ENCODE peak calls at places on chromosome 3, in four cellular contexts. One of them, this sample, is unnamed.

GRCh38 chr3:148020880-148021279 is 611.7 kb downstream of the ZIC1 start:
- DNase-seq in thyroid gland: no peak
- DNase-seq in brain microvascular endothelial cell: no peak
- DNase-seq in foreskin fibroblast: no peak
- DNase-seq in this sample: no peak

GRCh38 chr3:44648564-44649229 is at the start of gene ZNF35:
- DNase-seq in thyroid gland: peak
- DNase-seq in brain microvascular endothelial cell: peak
- DNase-seq in foreskin fibroblast: peak
- DNase-seq in this sample: peak

GRCh38 chr3:161559177-161559998 is 62.8 kb downstream of the OTOL1 start:
- DNase-seq in thyroid gland: peak
- DNase-seq in brain microvascular endothelial cell: peak
- DNase-seq in foreskin fibroblast: peak
- DNase-seq in this sample: no peak

GRCh38 chr3:108123326-108123725 is 32.5 kb upstream of the CD47 start:
- DNase-seq in thyroid gland: no peak
- DNase-seq in brain microvascular endothelial cell: no peak
- DNase-seq in foreskin fibroblast: no peak
- DNase-seq in this sample: no peak

GRCh38 chr3:108239082-108239481 is 16.9 kb upstream of the IFT57 start:
- DNase-seq in thyroid gland: no peak
- DNase-seq in brain microvascular endothelial cell: no peak
- DNase-seq in foreskin fibroblast: no peak
- DNase-seq in this sample: no peak

GRCh38 chr3:197528190-197528589 is 27.6 kb downstream of the BDH1 start:
- DNase-seq in thyroid gland: no peak
- DNase-seq in brain microvascular endothelial cell: no peak
- DNase-seq in foreskin fibroblast: no peak
- DNase-seq in this sample: no peak

GRCh38 chr3:106765342-106765741 is 611.9 kb upstream of the CCDC54 start:
- DNase-seq in thyroid gland: no peak
- DNase-seq in brain microvascular endothelial cell: peak
- DNase-seq in foreskin fibroblast: peak
- DNase-seq in this sample: no peak

GRCh38 chr3:112582242-112582874 is 20.5 kb downstream of the SLC35A5 start:
- DNase-seq in thyroid gland: peak
- DNase-seq in brain microvascular endothelial cell: peak
- DNase-seq in foreskin fibroblast: peak
- DNase-seq in this sample: no peak

GRCh38 chr3:153115326-153115725 is 46.7 kb upstream of the RAP2B start:
- DNase-seq in thyroid gland: no peak
- DNase-seq in brain microvascular endothelial cell: no peak
- DNase-seq in foreskin fibroblast: no peak
- DNase-seq in this sample: no peak

GRCh38 chr3:32321095-32321835 is 70.4 kb upstream of the CMTM7 start:
- DNase-seq in thyroid gland: peak
- DNase-seq in brain microvascular endothelial cell: peak
- DNase-seq in foreskin fibroblast: no peak
- DNase-seq in this sample: no peak

GRCh38 chr3:27073903-27074302 is 295.3 kb downstream of the NEK10 start:
- DNase-seq in thyroid gland: no peak
- DNase-seq in brain microvascular endothelial cell: no peak
- DNase-seq in foreskin fibroblast: no peak
- DNase-seq in this sample: no peak

GRCh38 chr3:164903820-164904451 is 174.4 kb downstream of the SI start:
- DNase-seq in thyroid gland: no peak
- DNase-seq in brain microvascular endothelial cell: no peak
- DNase-seq in foreskin fibroblast: no peak
- DNase-seq in this sample: no peak

GRCh38 chr3:187401861-187402260 is 33.7 kb downstream of the RTP4 start:
- DNase-seq in thyroid gland: no peak
- DNase-seq in brain microvascular endothelial cell: no peak
- DNase-seq in foreskin fibroblast: no peak
- DNase-seq in this sample: no peak

GRCh38 chr3:130760922-130761321 is 14.3 kb upstream of the PIK3R4 start:
- DNase-seq in thyroid gland: no peak
- DNase-seq in brain microvascular endothelial cell: no peak
- DNase-seq in foreskin fibroblast: peak
- DNase-seq in this sample: no peak

GRCh38 chr3:172591876-172592771 is 68.9 kb upstream of the TNFSF10 start:
- DNase-seq in thyroid gland: no peak
- DNase-seq in brain microvascular endothelial cell: peak
- DNase-seq in foreskin fibroblast: no peak
- DNase-seq in this sample: no peak

GRCh38 chr3:37620071-37620635 is 241.5 kb upstream of the CTDSPL start:
- DNase-seq in thyroid gland: no peak
- DNase-seq in brain microvascular endothelial cell: no peak
- DNase-seq in foreskin fibroblast: no peak
- DNase-seq in this sample: no peak

GRCh38 chr3:139686624-139687023 is 8.9 kb upstream of the NMNAT3 start:
- DNase-seq in thyroid gland: no peak
- DNase-seq in brain microvascular endothelial cell: no peak
- DNase-seq in foreskin fibroblast: no peak
- DNase-seq in this sample: no peak

GRCh38 chr3:21752749-21753347 is 1.8 kb upstream of the ZNF385D start:
- DNase-seq in thyroid gland: no peak
- DNase-seq in brain microvascular endothelial cell: peak
- DNase-seq in foreskin fibroblast: peak
- DNase-seq in this sample: peak

GRCh38 chr3:106839576-106840280 is 537.5 kb upstream of the CCDC54 start:
- DNase-seq in thyroid gland: no peak
- DNase-seq in brain microvascular endothelial cell: no peak
- DNase-seq in foreskin fibroblast: no peak
- DNase-seq in this sample: no peak

GRCh38 chr3:57963811-57964346 is 44.3 kb upstream of the FLNB start:
- DNase-seq in thyroid gland: no peak
- DNase-seq in brain microvascular endothelial cell: no peak
- DNase-seq in foreskin fibroblast: no peak
- DNase-seq in this sample: no peak

GRCh38 chr3:196292281-196292923 is 4.9 kb upstream of the PCYT1A start:
- DNase-seq in thyroid gland: no peak
- DNase-seq in brain microvascular endothelial cell: no peak
- DNase-seq in foreskin fibroblast: no peak
- DNase-seq in this sample: no peak

GRCh38 chr3:194935061-194935460 is 249.4 kb downstream of the FAM43A start:
- DNase-seq in thyroid gland: no peak
- DNase-seq in brain microvascular endothelial cell: no peak
- DNase-seq in foreskin fibroblast: no peak
- DNase-seq in this sample: no peak

GRCh38 chr3:185757176-185757575 is 67.7 kb downstream of the IGF2BP2 start:
- DNase-seq in thyroid gland: no peak
- DNase-seq in brain microvascular endothelial cell: no peak
- DNase-seq in foreskin fibroblast: no peak
- DNase-seq in this sample: no peak

GRCh38 chr3:177168431-177168830 is 28.9 kb downstream of the TBL1XR1 start:
- DNase-seq in thyroid gland: no peak
- DNase-seq in brain microvascular endothelial cell: no peak
- DNase-seq in foreskin fibroblast: no peak
- DNase-seq in this sample: no peak

GRCh38 chr3:50662408-50662807 is 12.3 kb upstream of the DOCK3 start:
- DNase-seq in thyroid gland: no peak
- DNase-seq in brain microvascular endothelial cell: no peak
- DNase-seq in foreskin fibroblast: no peak
- DNase-seq in this sample: no peak

GRCh38 chr3:123586131-123586530 is 1.3 kb upstream of the HACD2 start:
- DNase-seq in thyroid gland: peak
- DNase-seq in brain microvascular endothelial cell: peak
- DNase-seq in foreskin fibroblast: peak
- DNase-seq in this sample: peak

GRCh38 chr3:122510878-122511481 is 3.8 kb downstream of the KPNA1 start:
- DNase-seq in thyroid gland: no peak
- DNase-seq in brain microvascular endothelial cell: peak
- DNase-seq in foreskin fibroblast: no peak
- DNase-seq in this sample: no peak

GRCh38 chr3:168100777-168101492 is 5.2 kb upstream of the GOLIM4 start:
- DNase-seq in thyroid gland: no peak
- DNase-seq in brain microvascular endothelial cell: no peak
- DNase-seq in foreskin fibroblast: peak
- DNase-seq in this sample: no peak

GRCh38 chr3:100992086-100993033 is 861 bp downstream of the ABI3BP start:
- DNase-seq in thyroid gland: peak
- DNase-seq in brain microvascular endothelial cell: peak
- DNase-seq in foreskin fibroblast: no peak
- DNase-seq in this sample: no peak

GRCh38 chr3:48594431-48595049 is 589 bp downstream of the COL7A1 start:
- DNase-seq in thyroid gland: no peak
- DNase-seq in brain microvascular endothelial cell: no peak
- DNase-seq in foreskin fibroblast: peak
- DNase-seq in this sample: peak
- H3K4me3 ChIP-seq in thyroid gland: no peak
- H3K4me3 ChIP-seq in brain microvascular endothelial cell: peak
- H3K4me3 ChIP-seq in foreskin fibroblast: peak
- H3K4me3 ChIP-seq in this sample: peak

DNA sequence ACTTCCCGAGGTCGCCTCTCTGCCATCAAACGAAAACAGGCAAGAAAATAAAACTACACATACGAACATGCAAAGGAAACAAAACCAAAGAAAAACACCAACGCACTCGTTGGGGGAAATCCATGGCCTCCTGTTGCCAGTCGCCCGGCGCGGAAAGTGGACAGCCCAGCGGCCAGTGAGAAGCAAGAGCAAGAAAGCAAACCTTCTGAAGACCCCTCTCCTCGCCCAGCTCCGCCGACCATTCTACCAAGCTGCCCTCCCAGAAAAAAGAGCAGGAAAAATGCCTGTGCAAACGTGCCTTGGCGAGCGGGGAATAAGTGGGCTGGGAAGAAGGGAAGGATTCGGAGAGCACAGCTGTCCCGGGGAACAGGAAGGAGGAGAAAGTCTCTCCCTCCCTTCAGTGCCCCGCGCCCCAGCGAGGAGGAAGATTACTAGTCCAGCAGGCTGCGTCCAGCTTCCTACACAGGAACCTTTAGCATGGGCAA is 802 bp upstream of the NECTIN3 start:
- DNase-seq in thyroid gland: no peak
- DNase-seq in brain microvascular endothelial cell: peak
- DNase-seq in foreskin fibroblast: no peak
- DNase-seq in this sample: no peak
- TF ChIP-seq CTCF in thyroid gland: no peak
- TF ChIP-seq CTCF in brain microvascular endothelial cell: peak
- TF ChIP-seq CTCF in foreskin fibroblast: no peak
- TF ChIP-seq CTCF in this sample: no peak

GRCh38 chr3:179606534-179607085 is 2.0 kb downstream of the NDUFB5 start:
- DNase-seq in thyroid gland: no peak
- DNase-seq in brain microvascular endothelial cell: no peak
- DNase-seq in foreskin fibroblast: no peak
- DNase-seq in this sample: no peak
- H3K4me3 ChIP-seq in thyroid gland: no peak
- H3K4me3 ChIP-seq in brain microvascular endothelial cell: no peak
- H3K4me3 ChIP-seq in foreskin fibroblast: no peak
- H3K4me3 ChIP-seq in this sample: no peak

GRCh38 chr3:22887664-22888291 is 315.3 kb upstream of the UBE2E2 start:
- DNase-seq in thyroid gland: no peak
- DNase-seq in brain microvascular endothelial cell: peak
- DNase-seq in foreskin fibroblast: peak
- DNase-seq in this sample: no peak
- TF ChIP-seq CTCF in thyroid gland: no peak
- TF ChIP-seq CTCF in brain microvascular endothelial cell: peak
- TF ChIP-seq CTCF in foreskin fibroblast: peak
- TF ChIP-seq CTCF in this sample: peak

GRCh38 chr3:29420106-29420505 is 139.2 kb downstream of the RBMS3 start:
- DNase-seq in thyroid gland: no peak
- DNase-seq in brain microvascular endothelial cell: no peak
- DNase-seq in foreskin fibroblast: no peak
- DNase-seq in this sample: no peak
- H3K4me3 ChIP-seq in thyroid gland: no peak
- H3K4me3 ChIP-seq in brain microvascular endothelial cell: no peak
- H3K4me3 ChIP-seq in foreskin fibroblast: no peak
- H3K4me3 ChIP-seq in this sample: no peak

GRCh38 chr3:191246628-191247027 is 47.6 kb downstream of the OSTN start:
- DNase-seq in thyroid gland: no peak
- DNase-seq in brain microvascular endothelial cell: peak
- DNase-seq in foreskin fibroblast: peak
- DNase-seq in this sample: no peak

GRCh38 chr3:191240432-191240831 is 41.4 kb downstream of the OSTN start:
- DNase-seq in thyroid gland: no peak
- DNase-seq in brain microvascular endothelial cell: no peak
- DNase-seq in foreskin fibroblast: no peak
- DNase-seq in this sample: no peak

GRCh38 chr3:191238321-191238817 is 39.3 kb downstream of the OSTN start:
- DNase-seq in thyroid gland: no peak
- DNase-seq in brain microvascular endothelial cell: peak
- DNase-seq in foreskin fibroblast: peak
- DNase-seq in this sample: no peak

GRCh38 chr3:191239439-191240035 is 40.5 kb downstream of the OSTN start:
- DNase-seq in thyroid gland: no peak
- DNase-seq in brain microvascular endothelial cell: no peak
- DNase-seq in foreskin fibroblast: no peak
- DNase-seq in this sample: no peak

DNA sequence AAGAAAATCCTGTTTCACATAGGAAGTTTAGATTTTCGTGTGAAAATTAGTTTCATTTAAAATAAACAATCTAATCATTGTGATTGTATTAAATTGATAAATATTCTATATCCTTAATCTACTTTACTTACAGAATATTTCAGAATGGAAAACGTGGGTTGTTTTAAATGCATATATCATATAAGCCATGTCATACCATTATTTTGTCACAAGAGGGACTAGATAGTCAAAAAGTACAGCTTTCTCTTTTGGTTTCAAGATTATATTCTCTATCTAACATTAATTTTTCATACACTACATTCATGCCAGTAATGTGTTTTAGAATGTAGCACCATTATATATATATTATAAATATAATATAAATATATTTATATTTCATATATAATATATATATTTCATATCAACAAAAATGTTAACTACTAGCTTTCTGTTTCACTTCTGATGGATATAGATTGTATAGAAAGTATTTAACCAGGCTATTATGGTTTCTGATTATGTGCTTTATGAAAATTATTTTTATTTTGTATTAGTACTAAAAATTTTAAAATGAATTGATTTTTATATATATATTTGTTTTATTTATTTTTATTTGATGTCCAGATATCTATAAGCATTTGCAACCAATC is 45.3 kb downstream of the OSTN start:
- DNase-seq in thyroid gland: no peak
- DNase-seq in brain microvascular endothelial cell: no peak
- DNase-seq in foreskin fibroblast: no peak
- DNase-seq in this sample: no peak
- TF ChIP-seq CTCF in thyroid gland: peak
- TF ChIP-seq CTCF in brain microvascular endothelial cell: peak
- TF ChIP-seq CTCF in foreskin fibroblast: no peak
- TF ChIP-seq CTCF in this sample: peak